ENCODE peak calls at places on chromosome X, in nine cellular contexts. One of them, this sample, is unnamed.

GRCh38 chrX:77960567-77960966 is 8.9 kb downstream of the PGAM4 start:
- DNase-seq in tibial artery: no peak
- DNase-seq in bronchial epithelial cell: no peak
- DNase-seq in GM12865: no peak
- DNase-seq in pancreas: no peak
- DNase-seq in lower leg skin: no peak
- DNase-seq in suprapubic skin: no peak
- DNase-seq in dorsolateral prefrontal cortex: no peak
- DNase-seq in mesendoderm: no peak
- DNase-seq in this sample: no peak

GRCh38 chrX:72111011-72111708 is 20.6 kb downstream of the RTL5 start:
- DNase-seq in tibial artery: no peak
- DNase-seq in bronchial epithelial cell: no peak
- DNase-seq in GM12865: no peak
- DNase-seq in pancreas: peak; percentile 36
- DNase-seq in lower leg skin: peak; percentile 66
- DNase-seq in suprapubic skin: no peak
- DNase-seq in dorsolateral prefrontal cortex: no peak
- DNase-seq in mesendoderm: no peak
- DNase-seq in this sample: no peak

GRCh38 chrX:138748480-138748879 is 37.0 kb upstream of the FGF13 start:
- DNase-seq in tibial artery: no peak
- DNase-seq in bronchial epithelial cell: peak; percentile 12
- DNase-seq in GM12865: peak; percentile 11
- DNase-seq in pancreas: no peak
- DNase-seq in lower leg skin: no peak
- DNase-seq in suprapubic skin: no peak
- DNase-seq in dorsolateral prefrontal cortex: no peak
- DNase-seq in mesendoderm: no peak
- DNase-seq in this sample: no peak

GRCh38 chrX:50881028-50881427 is 29.5 kb upstream of the BMP15 start:
- DNase-seq in tibial artery: no peak
- DNase-seq in bronchial epithelial cell: peak; percentile 92
- DNase-seq in GM12865: no peak
- DNase-seq in pancreas: no peak
- DNase-seq in lower leg skin: no peak
- DNase-seq in suprapubic skin: no peak
- DNase-seq in dorsolateral prefrontal cortex: no peak
- DNase-seq in mesendoderm: no peak
- DNase-seq in this sample: no peak

GRCh38 chrX:148310402-148311200 is 189.8 kb upstream of the AFF2 start:
- DNase-seq in tibial artery: no peak
- DNase-seq in bronchial epithelial cell: no peak
- DNase-seq in GM12865: peak; percentile 71
- DNase-seq in pancreas: no peak
- DNase-seq in lower leg skin: no peak
- DNase-seq in suprapubic skin: no peak
- DNase-seq in dorsolateral prefrontal cortex: no peak
- DNase-seq in mesendoderm: no peak
- DNase-seq in this sample: no peak

GRCh38 chrX:270848-271367 is 10.3 kb upstream of the PLCXD1 start:
- DNase-seq in tibial artery: no peak
- DNase-seq in bronchial epithelial cell: no peak
- DNase-seq in GM12865: no peak
- DNase-seq in pancreas: peak; percentile 30
- DNase-seq in lower leg skin: peak; percentile 83
- DNase-seq in suprapubic skin: peak; percentile 70
- DNase-seq in dorsolateral prefrontal cortex: peak; percentile 31
- DNase-seq in mesendoderm: no peak
- DNase-seq in this sample: peak; percentile 10

GRCh38 chrX:76127341-76127740 is 45.5 kb upstream of the PBDC1 start:
- DNase-seq in tibial artery: no peak
- DNase-seq in bronchial epithelial cell: no peak
- DNase-seq in GM12865: peak; percentile 1
- DNase-seq in pancreas: no peak
- DNase-seq in lower leg skin: no peak
- DNase-seq in suprapubic skin: no peak
- DNase-seq in dorsolateral prefrontal cortex: no peak
- DNase-seq in mesendoderm: peak; percentile 87
- DNase-seq in this sample: no peak

GRCh38 chrX:18252644-18253359 is 32.1 kb upstream of the BEND2 start:
- DNase-seq in tibial artery: no peak
- DNase-seq in bronchial epithelial cell: peak; percentile 5
- DNase-seq in GM12865: no peak
- DNase-seq in pancreas: no peak
- DNase-seq in lower leg skin: no peak
- DNase-seq in suprapubic skin: no peak
- DNase-seq in dorsolateral prefrontal cortex: no peak
- DNase-seq in mesendoderm: no peak
- DNase-seq in this sample: no peak

GRCh38 chrX:40719218-40719617 is 16.1 kb downstream of the MED14 start:
- DNase-seq in tibial artery: no peak
- DNase-seq in bronchial epithelial cell: peak; percentile 76
- DNase-seq in GM12865: no peak
- DNase-seq in pancreas: no peak
- DNase-seq in lower leg skin: no peak
- DNase-seq in suprapubic skin: no peak
- DNase-seq in dorsolateral prefrontal cortex: no peak
- DNase-seq in mesendoderm: no peak
- DNase-seq in this sample: no peak

GRCh38 chrX:50081282-50081955 is 119.4 kb downstream of the AKAP4 start:
- DNase-seq in tibial artery: no peak
- DNase-seq in bronchial epithelial cell: peak; percentile 27
- DNase-seq in GM12865: peak; percentile 29
- DNase-seq in pancreas: no peak
- DNase-seq in lower leg skin: no peak
- DNase-seq in suprapubic skin: no peak
- DNase-seq in dorsolateral prefrontal cortex: no peak
- DNase-seq in mesendoderm: peak; percentile 56
- DNase-seq in this sample: peak; percentile 19

GRCh38 chrX:23792861-23793553 is 10.0 kb downstream of the SAT1 start:
- DNase-seq in tibial artery: no peak
- DNase-seq in bronchial epithelial cell: no peak
- DNase-seq in GM12865: no peak
- DNase-seq in pancreas: no peak
- DNase-seq in lower leg skin: no peak
- DNase-seq in suprapubic skin: no peak
- DNase-seq in dorsolateral prefrontal cortex: no peak
- DNase-seq in mesendoderm: no peak
- DNase-seq in this sample: no peak

GRCh38 chrX:119502727-119503483 is 34.7 kb downstream of the SLC25A5 start:
- DNase-seq in tibial artery: peak; percentile 69
- DNase-seq in bronchial epithelial cell: peak; percentile 74
- DNase-seq in GM12865: peak; percentile 9
- DNase-seq in pancreas: peak; percentile 65
- DNase-seq in lower leg skin: peak; percentile 88
- DNase-seq in suprapubic skin: no peak
- DNase-seq in dorsolateral prefrontal cortex: no peak
- DNase-seq in mesendoderm: no peak
- DNase-seq in this sample: no peak

GRCh38 chrX:140157611-140158010 is 192.3 kb upstream of the CXorf66 start:
- DNase-seq in tibial artery: no peak
- DNase-seq in bronchial epithelial cell: peak; percentile 27
- DNase-seq in GM12865: no peak
- DNase-seq in pancreas: no peak
- DNase-seq in lower leg skin: no peak
- DNase-seq in suprapubic skin: no peak
- DNase-seq in dorsolateral prefrontal cortex: no peak
- DNase-seq in mesendoderm: peak; percentile 45
- DNase-seq in this sample: no peak

GRCh38 chrX:111119341-111119740 is 23.4 kb downstream of the PAK3 start:
- DNase-seq in tibial artery: no peak
- DNase-seq in bronchial epithelial cell: no peak
- DNase-seq in GM12865: no peak
- DNase-seq in pancreas: no peak
- DNase-seq in lower leg skin: no peak
- DNase-seq in suprapubic skin: no peak
- DNase-seq in dorsolateral prefrontal cortex: no peak
- DNase-seq in mesendoderm: no peak
- DNase-seq in this sample: no peak

GRCh38 chrX:140712413-140713173 is 3.0 kb downstream of the LINC00632 start:
- DNase-seq in tibial artery: peak; percentile 74
- DNase-seq in bronchial epithelial cell: peak; percentile 8
- DNase-seq in GM12865: peak; percentile 33
- DNase-seq in pancreas: peak; percentile 70
- DNase-seq in lower leg skin: peak; percentile 86
- DNase-seq in suprapubic skin: peak; percentile 76
- DNase-seq in dorsolateral prefrontal cortex: peak; percentile 70
- DNase-seq in mesendoderm: peak; percentile 94
- DNase-seq in this sample: peak; percentile 39

GRCh38 chrX:78119521-78120227 is 15.6 kb downstream of the PGK1 start:
- DNase-seq in tibial artery: no peak
- DNase-seq in bronchial epithelial cell: no peak
- DNase-seq in GM12865: peak; percentile 19
- DNase-seq in pancreas: no peak
- DNase-seq in lower leg skin: no peak
- DNase-seq in suprapubic skin: no peak
- DNase-seq in dorsolateral prefrontal cortex: no peak
- DNase-seq in mesendoderm: peak; percentile 33
- DNase-seq in this sample: no peak

GRCh38 chrX:39755152-39756032 is 342.4 kb downstream of the BCOR start:
- DNase-seq in tibial artery: peak; percentile 94
- DNase-seq in bronchial epithelial cell: peak; percentile 84
- DNase-seq in GM12865: no peak
- DNase-seq in pancreas: peak; percentile 83
- DNase-seq in lower leg skin: peak; percentile 95
- DNase-seq in suprapubic skin: peak; percentile 81
- DNase-seq in dorsolateral prefrontal cortex: peak; percentile 67
- DNase-seq in mesendoderm: peak; percentile 86
- DNase-seq in this sample: peak; percentile 75

GRCh38 chrX:39633293-39633692 is 464.5 kb downstream of the BCOR start:
- DNase-seq in tibial artery: no peak
- DNase-seq in bronchial epithelial cell: no peak
- DNase-seq in GM12865: no peak
- DNase-seq in pancreas: no peak
- DNase-seq in lower leg skin: no peak
- DNase-seq in suprapubic skin: no peak
- DNase-seq in dorsolateral prefrontal cortex: no peak
- DNase-seq in mesendoderm: no peak
- DNase-seq in this sample: no peak

GRCh38 chrX:9832811-9833210 is 46.6 kb downstream of the SHROOM2 start:
- DNase-seq in tibial artery: no peak
- DNase-seq in bronchial epithelial cell: no peak
- DNase-seq in GM12865: peak; percentile 33
- DNase-seq in pancreas: no peak
- DNase-seq in lower leg skin: no peak
- DNase-seq in suprapubic skin: no peak
- DNase-seq in dorsolateral prefrontal cortex: no peak
- DNase-seq in mesendoderm: peak; percentile 71
- DNase-seq in this sample: no peak

DNA sequence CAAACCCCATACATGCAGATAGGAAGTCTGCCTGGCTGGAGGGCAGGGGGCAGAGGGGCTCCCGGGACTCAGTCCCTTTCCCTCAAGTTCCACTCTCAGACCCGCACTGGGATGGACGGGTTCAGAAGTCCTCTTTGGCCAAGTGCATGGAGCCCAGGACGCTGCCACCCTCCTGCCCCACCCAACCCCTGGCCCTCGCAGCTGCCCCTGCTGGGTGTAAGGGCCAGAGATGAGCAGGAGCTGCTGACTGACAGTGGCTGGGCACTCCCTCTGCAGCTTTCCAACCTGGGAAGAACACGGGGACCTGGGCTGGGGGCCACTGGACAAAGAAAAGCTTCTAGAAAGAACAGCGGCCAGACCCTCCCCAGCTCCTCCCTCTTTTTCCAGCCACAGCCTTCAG is 3.4 kb downstream of the L1CAM start:
- DNase-seq in tibial artery: no peak
- DNase-seq in bronchial epithelial cell: no peak
- DNase-seq in GM12865: no peak
- DNase-seq in pancreas: no peak
- DNase-seq in lower leg skin: no peak
- DNase-seq in suprapubic skin: no peak
- DNase-seq in dorsolateral prefrontal cortex: no peak
- DNase-seq in mesendoderm: no peak
- DNase-seq in this sample: no peak
- H3K4me3 ChIP-seq in tibial artery: no peak overlapping the region
- H3K4me3 ChIP-seq in bronchial epithelial cell: no peak overlapping the region
- H3K4me3 ChIP-seq in GM12865: no peak overlapping the region
- H3K4me3 ChIP-seq in pancreas: no peak overlapping the region
- H3K4me3 ChIP-seq in lower leg skin: no peak overlapping the region
- H3K4me3 ChIP-seq in suprapubic skin: no peak overlapping the region
- H3K4me3 ChIP-seq in dorsolateral prefrontal cortex: no peak overlapping the region
- H3K4me3 ChIP-seq in mesendoderm: no peak overlapping the region
- H3K4me3 ChIP-seq in this sample: no peak overlapping the region

DNA sequence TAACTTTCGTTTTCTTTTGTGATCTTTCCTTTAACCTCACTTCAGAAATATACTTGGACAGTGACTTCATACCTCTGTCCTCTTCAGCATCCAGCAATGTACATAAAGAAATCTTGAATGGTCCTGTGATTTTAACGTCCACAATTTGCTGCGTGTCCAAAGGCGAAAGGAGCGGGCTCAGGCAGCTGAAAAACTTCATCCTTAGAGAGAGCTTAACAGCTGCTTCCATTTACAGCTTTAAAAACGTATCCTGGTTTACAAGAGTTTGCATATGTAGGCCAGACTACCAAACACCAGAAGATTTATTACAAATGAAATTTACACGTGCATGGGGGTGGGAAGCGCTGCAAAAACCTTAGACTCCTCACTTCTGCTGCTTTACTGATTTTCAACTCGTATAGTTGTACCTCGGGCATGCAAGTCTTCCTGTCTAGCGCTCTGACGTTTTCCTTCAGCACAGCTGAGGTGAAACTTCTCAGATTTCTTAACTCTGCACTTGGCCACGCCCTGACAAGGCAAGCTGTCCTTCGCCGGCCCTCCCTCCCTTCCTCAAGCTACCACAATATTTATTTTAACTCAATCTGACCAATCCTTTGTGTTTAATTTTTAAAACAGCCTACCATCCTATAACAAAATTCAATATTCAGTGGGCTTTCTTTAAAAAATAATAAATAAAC is 406.4 kb downstream of the FAM47A start:
- DNase-seq in tibial artery: no peak
- DNase-seq in bronchial epithelial cell: peak; percentile 48
- DNase-seq in GM12865: no peak
- DNase-seq in pancreas: no peak
- DNase-seq in lower leg skin: no peak
- DNase-seq in suprapubic skin: no peak
- DNase-seq in dorsolateral prefrontal cortex: no peak
- DNase-seq in mesendoderm: peak; percentile 70
- DNase-seq in this sample: no peak
- H3K4me3 ChIP-seq in tibial artery: peak overlapping the region; percentile 57
- H3K4me3 ChIP-seq in bronchial epithelial cell: peak overlapping the region; percentile 23
- H3K4me3 ChIP-seq in GM12865: no peak overlapping the region
- H3K4me3 ChIP-seq in pancreas: peak overlapping the region; percentile 17
- H3K4me3 ChIP-seq in lower leg skin: no peak overlapping the region
- H3K4me3 ChIP-seq in suprapubic skin: peak overlapping the region; percentile 34
- H3K4me3 ChIP-seq in dorsolateral prefrontal cortex: peak overlapping the region; percentile 34
- H3K4me3 ChIP-seq in mesendoderm: no peak overlapping the region
- H3K4me3 ChIP-seq in this sample: peak overlapping the region; percentile 55

GRCh38 chrX:66016905-66017658 is 22.8 kb downstream of the VSIG4 start:
- DNase-seq in tibial artery: no peak
- DNase-seq in bronchial epithelial cell: no peak
- DNase-seq in GM12865: peak; percentile 63
- DNase-seq in pancreas: no peak
- DNase-seq in lower leg skin: no peak
- DNase-seq in suprapubic skin: no peak
- DNase-seq in dorsolateral prefrontal cortex: no peak
- DNase-seq in mesendoderm: no peak
- DNase-seq in this sample: no peak
- H3K4me3 ChIP-seq in tibial artery: no peak overlapping the region
- H3K4me3 ChIP-seq in bronchial epithelial cell: no peak overlapping the region
- H3K4me3 ChIP-seq in GM12865: peak overlapping the region; percentile 5
- H3K4me3 ChIP-seq in pancreas: no peak overlapping the region
- H3K4me3 ChIP-seq in lower leg skin: no peak overlapping the region
- H3K4me3 ChIP-seq in suprapubic skin: peak overlapping the region; percentile 9
- H3K4me3 ChIP-seq in dorsolateral prefrontal cortex: no peak overlapping the region
- H3K4me3 ChIP-seq in mesendoderm: no peak overlapping the region
- H3K4me3 ChIP-seq in this sample: peak overlapping the region; percentile 30

GRCh38 chrX:15849555-15849954 is 5.1 kb downstream of the AP1S2 start:
- DNase-seq in tibial artery: no peak
- DNase-seq in bronchial epithelial cell: no peak
- DNase-seq in GM12865: no peak
- DNase-seq in pancreas: no peak
- DNase-seq in lower leg skin: no peak
- DNase-seq in suprapubic skin: no peak
- DNase-seq in dorsolateral prefrontal cortex: no peak
- DNase-seq in mesendoderm: peak; percentile 59
- DNase-seq in this sample: no peak
- H3K4me3 ChIP-seq in tibial artery: no peak overlapping the region
- H3K4me3 ChIP-seq in bronchial epithelial cell: no peak overlapping the region
- H3K4me3 ChIP-seq in GM12865: no peak overlapping the region
- H3K4me3 ChIP-seq in pancreas: no peak overlapping the region
- H3K4me3 ChIP-seq in lower leg skin: no peak overlapping the region
- H3K4me3 ChIP-seq in suprapubic skin: no peak overlapping the region
- H3K4me3 ChIP-seq in dorsolateral prefrontal cortex: no peak overlapping the region
- H3K4me3 ChIP-seq in mesendoderm: no peak overlapping the region
- H3K4me3 ChIP-seq in this sample: peak overlapping the region; percentile 27

This sample was measured in left ventricle myocardium inferior.